ENCODE peak calls at places on chromosomes 11 and 22, in four cellular contexts. K is AG04449, X is AG10803, M is fibroblast of pulmonary artery. C is an unnamed sample.

GRCh38 chr11:115607621-115608191 is 103.5 kb upstream of the CADM1 start:
- DNase-seq in K (no peak), X (peak; percentile 52), M (no peak), C (no peak)

GRCh38 chr11:103476874-103477273 is 367.6 kb downstream of the DYNC2H1 start:
- DNase-seq in K (no peak), X (no peak), M (no peak), C (no peak)

GRCh38 chr11:14451825-14452224 is 47.8 kb downstream of the COPB1 start:
- DNase-seq in K (no peak), X (no peak), M (no peak), C (no peak)

GRCh38 chr11:33478111-33478573 is 221.0 kb downstream of the HIPK3 start:
- DNase-seq in K (no peak), X (no peak), M (no peak), C (peak; percentile 17)

GRCh38 chr22:48838846-48839730 is 988.6 kb downstream of the BRD1 start:
- DNase-seq in K (no peak), X (no peak), M (no peak), C (no peak)

GRCh38 chr11:11569936-11570491 is 51.8 kb downstream of the GALNT18 start:
- DNase-seq in K (no peak), X (no peak), M (peak; percentile 1), C (no peak)

GRCh38 chr11:13140873-13141655 is 131.9 kb downstream of the RASSF10 start:
- DNase-seq in K (no peak), X (no peak), M (no peak), C (no peak)

GRCh38 chr11:65616575-65617001 is 1.0 kb downstream of the PCNX3 start:
- DNase-seq in K (no peak), X (no peak), M (no peak), C (no peak)

GRCh38 chr22:40022536-40023225 is 27.9 kb downstream of the FAM83F start:
- DNase-seq in K (no peak), X (no peak), M (no peak), C (no peak)

GRCh38 chr11:65381721-65382035 is 768 bp downstream of the SLC25A45 start:
- DNase-seq in K (no peak), X (peak; percentile 75), M (no peak), C (peak; percentile 52)

GRCh38 chr11:104761511-104761910 is 136.7 kb downstream of the CASP12 start:
- DNase-seq in K (no peak), X (no peak), M (no peak), C (no peak)

GRCh38 chr11:70544774-70545625 is 146.7 kb downstream of the CTTN start:
- DNase-seq in K (no peak), X (peak; percentile 20), M (no peak), C (no peak)

GRCh38 chr11:44618561-44619425 is 53.3 kb downstream of the CD82 start:
- DNase-seq in K (no peak), X (no peak), M (no peak), C (no peak)

GRCh38 chr11:78000193-78000592 is 5.7 kb upstream of the INTS4 start:
- DNase-seq in K (peak; percentile 28), X (peak; percentile 73), M (peak; percentile 88), C (peak; percentile 60)
- TF ChIP-seq CTCF in K (peak; percentile 68), X (peak; percentile 76), M (peak; percentile 79), C (peak; percentile 48)

GRCh38 chr22:37753746-37754145 is 54.0 kb upstream of the GCAT start:
- DNase-seq in K (no peak), X (no peak), M (no peak), C (no peak)
- TF ChIP-seq CTCF in K (no peak), X (no peak), M (no peak), C (no peak)

DNA sequence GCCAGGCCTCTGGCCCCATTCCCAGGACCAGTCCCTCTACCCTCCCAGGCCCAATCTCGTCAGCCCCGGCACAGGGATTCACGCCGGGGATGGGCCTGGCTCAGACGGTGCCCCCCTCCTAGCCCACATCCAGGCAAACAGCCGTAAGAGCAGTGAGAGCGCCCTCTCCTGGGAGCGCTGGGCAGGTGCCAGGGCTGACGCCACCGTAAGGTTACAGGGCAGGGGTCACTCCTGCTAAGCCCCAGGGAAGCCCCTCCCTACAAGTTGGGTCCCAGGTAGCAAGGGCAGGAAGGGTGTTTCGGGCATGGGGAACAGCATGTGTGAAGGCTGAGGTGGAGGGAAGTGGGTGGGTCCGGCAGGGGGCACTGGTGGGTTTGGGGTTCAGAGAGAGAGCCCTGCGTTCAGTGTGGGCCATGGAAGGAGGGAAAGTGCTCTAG is 19.2 kb upstream of the PPARA start:
- DNase-seq in K (no peak), X (no peak), M (no peak), C (no peak)
- TF ChIP-seq CTCF in K (peak; percentile 43), X (peak; percentile 26), M (peak; percentile 32), C (no peak)

GRCh38 chr22:50174382-50175190 is 4.1 kb downstream of the PANX2 start:
- DNase-seq in K (no peak), X (no peak), M (no peak), C (no peak)

GRCh38 chr22:50176850-50177536 is 6.5 kb downstream of the PANX2 start:
- DNase-seq in K (no peak), X (no peak), M (no peak), C (no peak)

GRCh38 chr22:50175191-50175461 is 4.6 kb downstream of the PANX2 start:
- DNase-seq in K (no peak), X (no peak), M (no peak), C (no peak)

GRCh38 chr22:50177537-50178470 is 7.3 kb downstream of the PANX2 start:
- DNase-seq in K (no peak), X (no peak), M (no peak), C (no peak)

DNA sequence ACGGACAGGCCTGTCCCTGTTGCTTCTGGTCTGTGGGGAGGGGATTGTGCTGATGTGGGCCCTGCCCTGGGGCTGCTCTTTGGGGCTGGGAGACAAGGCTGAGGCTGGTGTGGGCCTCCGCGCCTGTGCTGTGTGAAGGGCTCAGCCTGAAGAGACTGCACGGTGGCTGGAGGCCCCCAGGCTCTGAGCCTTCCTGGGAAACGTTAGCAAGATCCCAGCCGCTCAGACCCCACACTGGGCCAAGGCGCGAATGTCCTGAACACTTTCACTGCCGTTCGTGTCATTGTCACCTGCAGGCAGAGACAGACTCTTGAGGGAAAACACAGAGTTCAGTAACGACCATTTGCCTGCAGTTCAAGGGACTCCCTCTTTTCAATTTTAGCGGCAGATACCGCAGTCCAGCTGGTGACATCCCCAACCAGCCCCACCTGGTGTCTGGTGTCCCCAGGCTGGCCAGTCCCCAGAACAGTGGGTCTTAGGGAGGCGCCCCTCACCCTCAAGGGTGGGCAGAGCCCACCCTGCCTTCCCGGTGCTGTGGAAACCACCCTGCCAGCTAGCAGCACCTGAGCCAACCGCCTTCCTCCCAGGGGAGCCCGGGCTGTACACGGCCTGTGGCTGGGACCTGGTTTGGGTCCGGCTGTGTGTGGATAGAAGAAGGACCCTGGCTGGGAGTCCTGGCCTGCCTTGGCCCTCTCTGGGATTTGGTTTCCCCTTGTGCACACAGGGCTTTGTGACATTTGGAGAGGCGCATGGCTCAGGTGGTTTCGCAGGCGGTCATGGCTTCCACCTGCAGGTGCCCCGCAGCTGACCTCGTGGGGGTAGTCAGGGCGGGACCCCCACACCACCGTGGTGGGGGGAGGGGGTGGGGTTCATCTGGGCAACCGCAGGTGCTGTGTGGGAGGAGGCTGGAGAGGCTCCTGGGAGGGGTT is 5.7 kb downstream of the PANX2 start:
- DNase-seq in K (no peak), X (no peak), M (no peak), C (no peak)
- TF ChIP-seq CTCF in K (no peak), X (no peak), M (no peak), C (no peak)

DNA sequence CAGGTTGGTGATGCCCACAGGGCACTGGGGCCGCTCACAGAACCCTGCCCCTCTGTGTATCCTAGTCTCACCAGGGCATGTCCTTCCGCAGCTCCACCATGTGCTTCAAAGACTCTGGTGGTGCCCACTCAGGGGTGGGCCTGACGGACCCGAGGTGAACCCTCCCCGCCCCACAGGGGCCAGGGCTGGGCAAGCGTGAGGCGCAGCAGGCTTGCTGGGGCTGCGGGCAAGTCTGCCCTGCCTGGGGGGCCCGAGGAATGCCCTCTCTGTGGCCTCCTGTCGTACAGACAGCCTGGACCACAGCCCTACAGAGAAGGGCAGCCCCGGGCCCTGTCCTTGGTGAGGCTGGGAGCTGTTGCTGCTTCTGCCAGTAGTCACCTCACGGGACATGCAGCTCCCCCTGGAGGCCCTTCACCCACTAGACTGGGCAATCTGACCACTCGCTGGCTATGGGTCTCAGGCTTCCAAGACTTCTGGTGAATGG is 40.2 kb downstream of the TBX1 start:
- DNase-seq in K (no peak), X (peak; percentile 51), M (peak; percentile 32), C (no peak)
- TF ChIP-seq CTCF in K (peak; percentile 70), X (peak; percentile 52), M (peak; percentile 31), C (no peak)

GRCh38 chr22:50304528-50305392 is 2.7 kb downstream of the PLXNB2 start:
- DNase-seq in K (no peak), X (peak; percentile 62), M (peak; percentile 39), C (no peak)
- TF ChIP-seq CTCF in K (no peak), X (no peak), M (no peak), C (no peak)